ENCODE peak calls at places on chromosomes 13 and 19, in eight cellular contexts. I, C, A, S, Q, Y, M and K are unnamed samples.

GRCh38 chr19:52034051-52034728 is 6.0 kb upstream of the ZNF614 start:
- DNase-seq in I (no peak), C (no peak), A (no peak), S (no peak), Q (no peak), Y (no peak), M (no peak), K (no peak)

GRCh38 chr13:44870456-44870929 is 118.8 kb downstream of the NUFIP1 start:
- DNase-seq in I (peak; percentile 75), C (peak; percentile 7), A (no peak), S (peak; percentile 30), Q (no peak), Y (no peak), M (no peak), K (no peak)

GRCh38 chr13:77554079-77554478 is 18.6 kb downstream of the SCEL start:
- DNase-seq in I (no peak), C (peak; percentile 25), A (no peak), S (no peak), Q (no peak), Y (no peak), M (no peak), K (no peak)

GRCh38 chr13:48161530-48162179 is 66.8 kb upstream of the MED4 start:
- DNase-seq in I (peak; percentile 44), C (no peak), A (peak; percentile 33), S (peak; percentile 29), Q (no peak), Y (no peak), M (no peak), K (no peak)

GRCh38 chr13:49759503-49759902 is 33.0 kb downstream of the KPNA3 start:
- DNase-seq in I (no peak), C (no peak), A (no peak), S (no peak), Q (no peak), Y (no peak), M (no peak), K (peak; percentile 12)

GRCh38 chr13:74839656-74840055 is 642.3 kb downstream of the TBC1D4 start:
- DNase-seq in I (no peak), C (peak; percentile 48), A (no peak), S (no peak), Q (no peak), Y (no peak), M (no peak), K (no peak)

GRCh38 chr19:44759083-44759804 is 10.7 kb downstream of the BCL3 start:
- DNase-seq in I (no peak), C (no peak), A (no peak), S (no peak), Q (no peak), Y (no peak), M (no peak), K (peak; percentile 8)

GRCh38 chr19:756232-756631 is 5.3 kb downstream of the MISP start:
- DNase-seq in I (no peak), C (peak; percentile 67), A (no peak), S (no peak), Q (no peak), Y (peak; percentile 67), M (peak; percentile 54), K (no peak)

GRCh38 chr19:10471909-10472308 is 31.2 kb downstream of the KEAP1 start:
- DNase-seq in I (no peak), C (peak; percentile 71), A (no peak), S (no peak), Q (no peak), Y (peak; percentile 65), M (peak; percentile 28), K (no peak)

GRCh38 chr19:44647144-44647543 is 3.4 kb downstream of the PVR start:
- DNase-seq in I (no peak), C (no peak), A (no peak), S (peak; percentile 22), Q (no peak), Y (no peak), M (no peak), K (no peak)

GRCh38 chr19:39403331-39404312 is 3.0 kb upstream of the ZFP36 start:
- DNase-seq in I (peak; percentile 98), C (peak; percentile 88), A (peak; percentile 99), S (peak; percentile 98), Q (peak; percentile 93), Y (no peak), M (peak; percentile 98), K (peak; percentile 94)

GRCh38 chr13:101049166-101049850 is 367.0 kb downstream of the NALCN start:
- DNase-seq in I (no peak), C (peak; percentile 39), A (no peak), S (no peak), Q (no peak), Y (no peak), M (no peak), K (no peak)

GRCh38 chr13:46749951-46750350 is 47.0 kb downstream of the ESD start:
- DNase-seq in I (no peak), C (no peak), A (no peak), S (no peak), Q (no peak), Y (no peak), M (no peak), K (no peak)

GRCh38 chr13:110136660-110137585 is 170.0 kb downstream of the COL4A1 start:
- DNase-seq in I (no peak), C (no peak), A (no peak), S (no peak), Q (no peak), Y (no peak), M (no peak), K (no peak)

GRCh38 chr13:45702869-45703391 is 810 bp downstream of the CBY2 start:
- DNase-seq in I (no peak), C (no peak), A (no peak), S (no peak), Q (no peak), Y (no peak), M (no peak), K (no peak)

DNA sequence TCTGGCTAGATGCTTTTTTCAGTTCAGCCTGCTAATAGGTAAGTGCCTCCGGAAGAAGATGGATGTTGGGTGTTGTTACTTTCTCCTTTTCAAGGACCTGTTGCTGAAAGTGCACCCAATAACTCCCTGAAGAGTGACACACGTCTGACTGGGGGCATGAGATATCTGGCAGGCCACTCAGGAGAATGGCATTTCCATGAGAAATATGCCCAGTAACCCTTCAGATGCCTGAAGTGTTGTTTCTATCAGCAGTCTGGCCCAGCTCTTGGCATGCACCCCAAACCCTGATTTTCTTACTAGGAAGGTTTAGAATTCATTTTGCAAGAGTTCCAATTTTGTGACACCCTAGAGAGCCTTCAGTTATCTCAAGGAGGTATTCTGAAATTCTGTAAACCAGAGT is 71.5 kb downstream of the ARHGAP35 start:
- DNase-seq in I (no peak), C (peak; percentile 73), A (no peak), S (no peak), Q (no peak), Y (no peak), M (no peak), K (no peak)
- H3K4me1 ChIP-seq in I (peaks cover 98% of the 10 kb centered on the region), C (peaks cover 34% of the 10 kb centered on the region), A (peaks cover 17% of the 10 kb centered on the region), S (peaks cover 88% of the 10 kb centered on the region), Q (peaks cover 34% of the 10 kb centered on the region), Y (peaks cover 5% of the 10 kb centered on the region), M (peaks cover 89% of the 10 kb centered on the region), K (peaks cover 81% of the 10 kb centered on the region)

GRCh38 chr19:16257509-16258002 is 59.8 kb downstream of the AP1M1 start:
- DNase-seq in I (no peak), C (no peak), A (no peak), S (no peak), Q (no peak), Y (no peak), M (no peak), K (no peak)

GRCh38 chr19:16258440-16258903 is 60.8 kb downstream of the AP1M1 start:
- DNase-seq in I (peak; percentile 81), C (no peak), A (peak; percentile 52), S (peak; percentile 84), Q (no peak), Y (peak; percentile 55), M (no peak), K (no peak)

GRCh38 chr19:16260794-16261161 is 63.1 kb downstream of the AP1M1 start:
- DNase-seq in I (no peak), C (no peak), A (no peak), S (no peak), Q (no peak), Y (no peak), M (no peak), K (no peak)

GRCh38 chr19:16260160-16260793 is 62.6 kb downstream of the AP1M1 start:
- DNase-seq in I (no peak), C (no peak), A (no peak), S (no peak), Q (no peak), Y (no peak), M (no peak), K (no peak)

GRCh38 chr19:16259385-16260159 is 61.9 kb downstream of the AP1M1 start:
- DNase-seq in I (no peak), C (no peak), A (no peak), S (no peak), Q (no peak), Y (no peak), M (no peak), K (no peak)
- H3K4me1 ChIP-seq in I (peaks cover 46% of the 10 kb centered on the region), C (no peaks in the 10 kb centered on the region), A (peaks cover 9% of the 10 kb centered on the region), S (peaks cover 39% of the 10 kb centered on the region), Q (peaks cover 51% of the 10 kb centered on the region), Y (no peaks in the 10 kb centered on the region), M (peaks cover 24% of the 10 kb centered on the region), K (peaks cover 59% of the 10 kb centered on the region)

DNA sequence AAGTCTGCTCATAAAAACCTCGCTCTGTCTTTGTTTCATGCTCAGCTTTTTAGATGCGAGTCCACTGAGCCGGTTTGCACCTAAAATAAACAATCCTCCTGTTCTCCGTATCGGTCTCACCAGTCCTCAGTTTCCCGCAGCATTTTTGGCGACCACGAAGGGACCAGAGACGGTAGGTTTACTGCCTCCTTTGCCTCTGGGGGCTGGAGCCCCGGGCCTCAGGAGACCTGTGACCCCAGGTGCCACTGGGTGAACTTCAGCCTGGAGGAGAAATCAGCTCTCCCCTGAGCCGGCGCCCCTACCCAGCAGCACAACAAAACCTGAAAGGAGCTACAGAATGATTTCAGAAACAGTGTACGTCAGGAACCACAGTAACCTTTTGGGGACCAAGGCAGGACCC is 8.1 kb downstream of the SIGLEC11 start:
- DNase-seq in I (no peak), C (no peak), A (peak; percentile 18), S (no peak), Q (no peak), Y (no peak), M (no peak), K (no peak)
- H3K4me1 ChIP-seq in I (peaks cover 29% of the 10 kb centered on the region), C (no peaks in the 10 kb centered on the region), A (peaks cover 69% of the 10 kb centered on the region), S (peaks cover 30% of the 10 kb centered on the region), Q (no peaks in the 10 kb centered on the region), Y (no peaks in the 10 kb centered on the region), M (no peaks in the 10 kb centered on the region), K (no peaks in the 10 kb centered on the region)

GRCh38 chr19:31339405-31339804 is 9.8 kb downstream of the TSHZ3 start:
- DNase-seq in I (no peak), C (no peak), A (no peak), S (no peak), Q (no peak), Y (peak; percentile 47), M (no peak), K (no peak)

GRCh38 chr19:31340059-31341025 is 8.9 kb downstream of the TSHZ3 start:
- DNase-seq in I (no peak), C (no peak), A (no peak), S (no peak), Q (no peak), Y (peak; percentile 74), M (no peak), K (peak; percentile 68)

GRCh38 chr19:31335716-31336115 is 13.5 kb downstream of the TSHZ3 start:
- DNase-seq in I (no peak), C (no peak), A (no peak), S (no peak), Q (no peak), Y (no peak), M (no peak), K (no peak)

GRCh38 chr19:31337007-31337914 is 12.0 kb downstream of the TSHZ3 start:
- DNase-seq in I (no peak), C (no peak), A (no peak), S (no peak), Q (no peak), Y (no peak), M (no peak), K (no peak)

GRCh38 chr19:31338069-31338767 is 11.0 kb downstream of the TSHZ3 start:
- DNase-seq in I (peak; percentile 58), C (no peak), A (no peak), S (peak; percentile 44), Q (no peak), Y (peak; percentile 80), M (peak; percentile 55), K (no peak)
- H3K4me1 ChIP-seq in I (peaks cover 28% of the 10 kb centered on the region), C (no peaks in the 10 kb centered on the region), A (peaks cover 25% of the 10 kb centered on the region), S (peaks cover 34% of the 10 kb centered on the region), Q (peaks cover 24% of the 10 kb centered on the region), Y (peaks cover 67% of the 10 kb centered on the region), M (peaks cover 6% of the 10 kb centered on the region), K (peaks cover 30% of the 10 kb centered on the region)